ENCODE peak calls at places on chromosomes 4 and X, in six cellular contexts. One of them, this sample, is unnamed.

GRCh38 chrX:102728646-102729045 is 8.1 kb downstream of the GPRASP3 start:
- DNase-seq in activated CD8-positive, alpha-beta T cell treated with anti-CD3 and anti-CD28 coated beads, Interleukin-2, amount 10 ng/mL, durations not matched to agents 7 days and 5 days: no peak
- DNase-seq in T-cell: no peak
- DNase-seq in endothelial cell of umbilical vein: no peak
- DNase-seq in EL: no peak
- DNase-seq in cortex of kidney: no peak
- DNase-seq in this sample: no peak

GRCh38 chr4:30721353-30722091 is 1.4 kb downstream of the PCDH7 start:
- DNase-seq in activated CD8-positive, alpha-beta T cell treated with anti-CD3 and anti-CD28 coated beads, Interleukin-2, amount 10 ng/mL, durations not matched to agents 7 days and 5 days: no peak
- DNase-seq in T-cell: no peak
- DNase-seq in endothelial cell of umbilical vein: peak; percentile 72
- DNase-seq in EL: peak; percentile 43
- DNase-seq in cortex of kidney: no peak
- DNase-seq in this sample: peak; percentile 90

GRCh38 chr4:42302348-42302747 is 94.9 kb upstream of the SHISA3 start:
- DNase-seq in activated CD8-positive, alpha-beta T cell treated with anti-CD3 and anti-CD28 coated beads, Interleukin-2, amount 10 ng/mL, durations not matched to agents 7 days and 5 days: no peak
- DNase-seq in T-cell: no peak
- DNase-seq in endothelial cell of umbilical vein: peak; percentile 27
- DNase-seq in EL: peak; percentile 42
- DNase-seq in cortex of kidney: no peak
- DNase-seq in this sample: peak; percentile 32

GRCh38 chr4:151117371-151117962 is 18.0 kb downstream of the RPS3A start:
- DNase-seq in activated CD8-positive, alpha-beta T cell treated with anti-CD3 and anti-CD28 coated beads, Interleukin-2, amount 10 ng/mL, durations not matched to agents 7 days and 5 days: peak; percentile 70
- DNase-seq in T-cell: peak; percentile 21
- DNase-seq in endothelial cell of umbilical vein: peak; percentile 86
- DNase-seq in EL: peak; percentile 62
- DNase-seq in cortex of kidney: no peak
- DNase-seq in this sample: peak; percentile 80

GRCh38 chr4:168337550-168337940 is 19.0 kb upstream of the DDX60 start:
- DNase-seq in activated CD8-positive, alpha-beta T cell treated with anti-CD3 and anti-CD28 coated beads, Interleukin-2, amount 10 ng/mL, durations not matched to agents 7 days and 5 days: no peak
- DNase-seq in T-cell: no peak
- DNase-seq in endothelial cell of umbilical vein: no peak
- DNase-seq in EL: no peak
- DNase-seq in cortex of kidney: no peak
- DNase-seq in this sample: no peak

GRCh38 chr4:100420571-100420970 is 97.3 kb downstream of the EMCN start:
- DNase-seq in activated CD8-positive, alpha-beta T cell treated with anti-CD3 and anti-CD28 coated beads, Interleukin-2, amount 10 ng/mL, durations not matched to agents 7 days and 5 days: no peak
- DNase-seq in T-cell: no peak
- DNase-seq in endothelial cell of umbilical vein: no peak
- DNase-seq in EL: no peak
- DNase-seq in cortex of kidney: no peak
- DNase-seq in this sample: no peak

GRCh38 chr4:84578540-84579409 is 4.2 kb upstream of the CDS1 start:
- DNase-seq in activated CD8-positive, alpha-beta T cell treated with anti-CD3 and anti-CD28 coated beads, Interleukin-2, amount 10 ng/mL, durations not matched to agents 7 days and 5 days: no peak
- DNase-seq in T-cell: no peak
- DNase-seq in endothelial cell of umbilical vein: peak; percentile 51
- DNase-seq in EL: peak; percentile 32
- DNase-seq in cortex of kidney: no peak
- DNase-seq in this sample: peak; percentile 30

GRCh38 chrX:526295-527224 is 104.0 kb upstream of the SHOX start:
- DNase-seq in activated CD8-positive, alpha-beta T cell treated with anti-CD3 and anti-CD28 coated beads, Interleukin-2, amount 10 ng/mL, durations not matched to agents 7 days and 5 days: peak; percentile 31
- DNase-seq in T-cell: no peak
- DNase-seq in endothelial cell of umbilical vein: no peak
- DNase-seq in EL: no peak
- DNase-seq in cortex of kidney: no peak
- DNase-seq in this sample: peak; percentile 50

GRCh38 chr4:78551420-78552351 is at the start of gene ANXA3:
- DNase-seq in activated CD8-positive, alpha-beta T cell treated with anti-CD3 and anti-CD28 coated beads, Interleukin-2, amount 10 ng/mL, durations not matched to agents 7 days and 5 days: peak; percentile 44
- DNase-seq in T-cell: no peak
- DNase-seq in endothelial cell of umbilical vein: peak; percentile 39
- DNase-seq in EL: no peak
- DNase-seq in cortex of kidney: no peak
- DNase-seq in this sample: peak; percentile 73

GRCh38 chr4:174580597-174580996 is 58.3 kb upstream of the HPGD start:
- DNase-seq in activated CD8-positive, alpha-beta T cell treated with anti-CD3 and anti-CD28 coated beads, Interleukin-2, amount 10 ng/mL, durations not matched to agents 7 days and 5 days: no peak
- DNase-seq in T-cell: no peak
- DNase-seq in endothelial cell of umbilical vein: no peak
- DNase-seq in EL: no peak
- DNase-seq in cortex of kidney: no peak
- DNase-seq in this sample: no peak

GRCh38 chrX:138191998-138192397 is 519.5 kb downstream of the FGF13 start:
- DNase-seq in activated CD8-positive, alpha-beta T cell treated with anti-CD3 and anti-CD28 coated beads, Interleukin-2, amount 10 ng/mL, durations not matched to agents 7 days and 5 days: peak; percentile 20
- DNase-seq in T-cell: no peak
- DNase-seq in endothelial cell of umbilical vein: no peak
- DNase-seq in EL: no peak
- DNase-seq in cortex of kidney: no peak
- DNase-seq in this sample: peak; percentile 21

GRCh38 chr4:136458326-136458725 is 1074.0 kb downstream of the PCDH18 start:
- DNase-seq in activated CD8-positive, alpha-beta T cell treated with anti-CD3 and anti-CD28 coated beads, Interleukin-2, amount 10 ng/mL, durations not matched to agents 7 days and 5 days: no peak
- DNase-seq in T-cell: no peak
- DNase-seq in endothelial cell of umbilical vein: no peak
- DNase-seq in EL: no peak
- DNase-seq in cortex of kidney: no peak
- DNase-seq in this sample: no peak

GRCh38 chr4:126603210-126603609 is 1029.5 kb upstream of the INTU start:
- DNase-seq in activated CD8-positive, alpha-beta T cell treated with anti-CD3 and anti-CD28 coated beads, Interleukin-2, amount 10 ng/mL, durations not matched to agents 7 days and 5 days: no peak
- DNase-seq in T-cell: no peak
- DNase-seq in endothelial cell of umbilical vein: no peak
- DNase-seq in EL: no peak
- DNase-seq in cortex of kidney: no peak
- DNase-seq in this sample: no peak

GRCh38 chr4:73892966-73893365 is 23.8 kb downstream of the CXCL1 start:
- DNase-seq in activated CD8-positive, alpha-beta T cell treated with anti-CD3 and anti-CD28 coated beads, Interleukin-2, amount 10 ng/mL, durations not matched to agents 7 days and 5 days: no peak
- DNase-seq in T-cell: no peak
- DNase-seq in endothelial cell of umbilical vein: no peak
- DNase-seq in EL: no peak
- DNase-seq in cortex of kidney: no peak
- DNase-seq in this sample: no peak

GRCh38 chrX:119871599-119872395 is at the start of the genes NDUFA1 and RNF113A:
- DNase-seq in activated CD8-positive, alpha-beta T cell treated with anti-CD3 and anti-CD28 coated beads, Interleukin-2, amount 10 ng/mL, durations not matched to agents 7 days and 5 days: peak; percentile 89
- DNase-seq in T-cell: peak; percentile 80
- DNase-seq in endothelial cell of umbilical vein: peak; percentile 69
- DNase-seq in EL: peak; percentile 83
- DNase-seq in cortex of kidney: peak; percentile 34
- DNase-seq in this sample: peak; percentile 90

GRCh38 chrX:26334232-26334631 is 118.3 kb downstream of the MAGEB5 start:
- DNase-seq in activated CD8-positive, alpha-beta T cell treated with anti-CD3 and anti-CD28 coated beads, Interleukin-2, amount 10 ng/mL, durations not matched to agents 7 days and 5 days: no peak
- DNase-seq in T-cell: no peak
- DNase-seq in endothelial cell of umbilical vein: no peak
- DNase-seq in EL: no peak
- DNase-seq in cortex of kidney: no peak
- DNase-seq in this sample: no peak

GRCh38 chrX:69615779-69616519 is at the start of gene EDA:
- DNase-seq in activated CD8-positive, alpha-beta T cell treated with anti-CD3 and anti-CD28 coated beads, Interleukin-2, amount 10 ng/mL, durations not matched to agents 7 days and 5 days: peak; percentile 58
- DNase-seq in T-cell: peak; percentile 40
- DNase-seq in endothelial cell of umbilical vein: peak; percentile 71
- DNase-seq in EL: peak; percentile 55
- DNase-seq in cortex of kidney: peak; percentile 6
- DNase-seq in this sample: peak; percentile 88

GRCh38 chr4:104494822-104495559 is at the start of gene CXXC4:
- DNase-seq in activated CD8-positive, alpha-beta T cell treated with anti-CD3 and anti-CD28 coated beads, Interleukin-2, amount 10 ng/mL, durations not matched to agents 7 days and 5 days: no peak
- DNase-seq in T-cell: peak; percentile 0
- DNase-seq in endothelial cell of umbilical vein: peak; percentile 16
- DNase-seq in EL: peak; percentile 4
- DNase-seq in cortex of kidney: no peak
- DNase-seq in this sample: peak; percentile 93

GRCh38 chrX:119755981-119756533 is 2.3 kb upstream of the SOWAHD start:
- DNase-seq in activated CD8-positive, alpha-beta T cell treated with anti-CD3 and anti-CD28 coated beads, Interleukin-2, amount 10 ng/mL, durations not matched to agents 7 days and 5 days: peak; percentile 84
- DNase-seq in T-cell: peak; percentile 32
- DNase-seq in endothelial cell of umbilical vein: no peak
- DNase-seq in EL: no peak
- DNase-seq in cortex of kidney: no peak
- DNase-seq in this sample: peak; percentile 10

GRCh38 chr4:7004331-7004730 is 38.8 kb upstream of the TADA2B start:
- DNase-seq in activated CD8-positive, alpha-beta T cell treated with anti-CD3 and anti-CD28 coated beads, Interleukin-2, amount 10 ng/mL, durations not matched to agents 7 days and 5 days: no peak
- DNase-seq in T-cell: no peak
- DNase-seq in endothelial cell of umbilical vein: no peak
- DNase-seq in EL: no peak
- DNase-seq in cortex of kidney: no peak
- DNase-seq in this sample: no peak

GRCh38 chr4:186725422-186726149 is 1.9 kb upstream of the FAT1 start:
- DNase-seq in activated CD8-positive, alpha-beta T cell treated with anti-CD3 and anti-CD28 coated beads, Interleukin-2, amount 10 ng/mL, durations not matched to agents 7 days and 5 days: no peak
- DNase-seq in T-cell: no peak
- DNase-seq in endothelial cell of umbilical vein: peak; percentile 43
- DNase-seq in EL: peak; percentile 83
- DNase-seq in cortex of kidney: no peak
- DNase-seq in this sample: peak; percentile 94

GRCh38 chr4:25860586-25861421 is 2.0 kb downstream of the SEL1L3 start:
- DNase-seq in activated CD8-positive, alpha-beta T cell treated with anti-CD3 and anti-CD28 coated beads, Interleukin-2, amount 10 ng/mL, durations not matched to agents 7 days and 5 days: no peak
- DNase-seq in T-cell: no peak
- DNase-seq in endothelial cell of umbilical vein: peak; percentile 55
- DNase-seq in EL: no peak
- DNase-seq in cortex of kidney: no peak
- DNase-seq in this sample: no peak

GRCh38 chrX:72142931-72143709 is 11.4 kb upstream of the RTL5 start:
- DNase-seq in activated CD8-positive, alpha-beta T cell treated with anti-CD3 and anti-CD28 coated beads, Interleukin-2, amount 10 ng/mL, durations not matched to agents 7 days and 5 days: no peak
- DNase-seq in T-cell: no peak
- DNase-seq in endothelial cell of umbilical vein: no peak
- DNase-seq in EL: no peak
- DNase-seq in cortex of kidney: no peak
- DNase-seq in this sample: peak; percentile 65

GRCh38 chrX:14064632-14065432 is 35.1 kb upstream of the GEMIN8 start:
- DNase-seq in activated CD8-positive, alpha-beta T cell treated with anti-CD3 and anti-CD28 coated beads, Interleukin-2, amount 10 ng/mL, durations not matched to agents 7 days and 5 days: no peak
- DNase-seq in T-cell: no peak
- DNase-seq in endothelial cell of umbilical vein: no peak
- DNase-seq in EL: no peak
- DNase-seq in cortex of kidney: no peak
- DNase-seq in this sample: no peak

GRCh38 chr4:158796370-158797140 is 27.7 kb downstream of the FNIP2 start:
- DNase-seq in activated CD8-positive, alpha-beta T cell treated with anti-CD3 and anti-CD28 coated beads, Interleukin-2, amount 10 ng/mL, durations not matched to agents 7 days and 5 days: no peak
- DNase-seq in T-cell: no peak
- DNase-seq in endothelial cell of umbilical vein: no peak
- DNase-seq in EL: peak; percentile 50
- DNase-seq in cortex of kidney: no peak
- DNase-seq in this sample: no peak